ENCODE peak calls at places on chromosome 3, in four cellular contexts. Z is K562, N is HepG2, D is H1. V is an unnamed sample. For H3K9me3, the result is how much of the 10 kb centered on the place peaks cover.

GRCh38 chr3:127784865-127785710 is 37.2 kb downstream of the MGLL start:
- DNase-seq in N (no peak), D (no peak), Z (no peak), V (no peak)

GRCh38 chr3:117510396-117510795 is 800.8 kb downstream of the TUSC7 start:
- DNase-seq in N (no peak), Z (no peak), D (no peak), V (no peak)

GRCh38 chr3:198113219-198114053 is 153.4 kb downstream of the LMLN start:
- DNase-seq in N (no peak), Z (no peak), D (no peak), V (no peak)

GRCh38 chr3:179969525-179969924 is 67.2 kb downstream of the PEX5L start:
- DNase-seq in D (no peak), N (no peak), Z (no peak), V (peak)

GRCh38 chr3:126983653-126984390 is 907 bp downstream of the PLXNA1 start:
- DNase-seq in Z (peak), D (peak), N (no peak), V (no peak)

GRCh38 chr3:14368885-14369284 is 33.5 kb upstream of the SLC6A6 start:
- DNase-seq in Z (no peak), D (no peak), N (no peak), V (no peak)

GRCh38 chr3:178684881-178685590 is 148.8 kb downstream of the KCNMB2 start:
- DNase-seq in D (no peak), Z (no peak), N (no peak), V (no peak)

GRCh38 chr3:52052831-52053306 is 3.5 kb downstream of the DUSP7 start:
- DNase-seq in Z (peak), N (peak), D (no peak), V (peak)

GRCh38 chr3:110456001-110456400 is 615.6 kb upstream of the NECTIN3 start:
- DNase-seq in Z (no peak), N (no peak), D (no peak), V (no peak)

GRCh38 chr3:23913873-23914743 is 2.7 kb downstream of the NKIRAS1 start:
- DNase-seq in N (no peak), D (no peak), Z (no peak), V (no peak)
- H3K4me3 ChIP-seq in N (no peak), D (no peak), Z (no peak), V (no peak)

DNA sequence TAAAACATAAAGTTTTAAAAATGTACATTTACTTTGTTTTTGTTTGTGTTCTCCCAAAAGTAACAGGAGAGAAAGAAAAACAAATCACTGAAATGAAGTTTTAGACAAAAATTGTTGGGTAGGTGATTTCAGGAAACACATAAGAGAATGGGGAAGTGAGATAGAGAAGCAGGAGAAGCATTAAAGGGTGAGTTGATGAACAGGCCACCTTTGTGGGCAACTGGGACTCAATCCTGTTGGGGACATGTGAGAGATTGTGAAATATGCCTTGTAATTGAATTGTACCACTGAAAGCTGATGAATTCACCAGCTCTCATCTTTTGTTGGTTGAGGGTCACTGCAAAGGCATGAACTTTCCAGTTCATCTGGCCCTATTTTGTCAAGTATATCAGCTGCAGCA is 181.1 kb downstream of the ZBBX start:
- DNase-seq in N (no peak), D (no peak), Z (no peak), V (no peak)
- TF ChIP-seq PHF8 in N (no peak), D (no peak), Z (no peak), V (no peak)

GRCh38 chr3:138653567-138653966 is 45.0 kb downstream of the FAIM start:
- DNase-seq in D (no peak), N (no peak), Z (no peak), V (no peak)

GRCh38 chr3:138646527-138646926 is 38.0 kb downstream of the FAIM start:
- DNase-seq in Z (no peak), N (no peak), D (no peak), V (no peak)

GRCh38 chr3:138646008-138646407 is 37.4 kb downstream of the FAIM start:
- DNase-seq in Z (no peak), N (no peak), D (no peak), V (no peak)

DNA sequence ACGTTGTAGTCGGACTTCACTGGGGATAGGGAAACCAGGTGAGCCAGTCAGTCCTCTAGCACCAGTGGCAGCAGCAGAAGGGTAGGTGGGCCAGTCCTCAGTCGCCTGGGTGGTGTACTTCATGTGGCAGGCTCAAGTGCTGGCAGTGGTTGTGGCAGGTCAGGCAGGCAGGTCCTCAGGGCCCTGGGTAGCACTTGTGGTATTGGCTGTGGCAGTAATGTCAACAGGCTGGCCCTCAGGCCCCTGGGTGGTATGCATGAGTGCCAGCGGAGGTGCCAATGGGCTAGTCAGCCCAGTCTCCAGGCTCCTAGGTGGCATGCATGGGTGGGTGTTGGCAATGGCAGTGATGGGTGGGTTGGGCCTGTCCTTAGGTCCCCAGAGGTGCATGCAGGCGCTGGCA is 40.6 kb downstream of the FAIM start:
- DNase-seq in N (no peak), Z (no peak), D (no peak), V (no peak)
- H3K9me3 ChIP-seq in N (under half), Z (under half), D (under half), V (under half)

GRCh38 chr3:49276475-49277356 is at the start of gene C3orf62:
- DNase-seq in N (no peak), Z (peak), D (peak), V (peak)
- H3K4me3 ChIP-seq in N (no peak), Z (no peak), D (peak), V (peak)

DNA sequence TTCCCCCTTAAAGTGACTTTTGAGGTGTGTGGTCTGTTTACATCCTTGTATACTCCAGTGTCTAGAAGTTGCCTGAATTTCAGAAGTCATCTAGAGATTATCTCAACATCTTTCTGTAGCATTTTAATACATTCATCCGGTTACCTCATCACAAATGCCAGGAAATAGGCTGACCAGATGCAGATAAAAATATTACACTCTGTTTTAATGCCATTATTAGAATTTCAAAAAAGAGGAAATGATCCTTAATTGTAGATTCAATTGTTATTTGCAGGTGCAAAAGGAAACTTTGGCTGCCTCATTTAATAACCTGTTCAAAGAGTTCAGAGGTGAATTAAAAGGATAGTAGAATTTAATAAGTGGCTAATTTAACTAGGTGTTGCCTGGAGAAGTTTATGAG is 290.9 kb downstream of the C3orf38 start:
- DNase-seq in Z (no peak), N (no peak), D (no peak), V (no peak)
- TF ChIP-seq PHF8 in Z (no peak), N (no peak), D (no peak), V (no peak)